ENCODE peak calls at places on chromosomes 12 and 14, in eight cellular contexts. B is posterior cingulate gyrus; I is GM12865; F is KBM-7; Z is H54; M is stimulated activated effector memory CD8-positive, alpha-beta T cell treated with anti-CD3 and anti-CD28 coated beads, Interleukin-12 subunit alpha, Interleukin-12 subunit beta, amount 100 ng/mL, for 72 hours; H is stimulated activated CD8-positive, alpha-beta memory T cell treated with anti-CD3 and anti-CD28 coated beads, Interleukin-15, amount 100 ng/mL, for 4 hours; D is NCI-H510A treated with DMSO at 0.1 percent for 48 hours. L is an unnamed sample.

GRCh38 chr12:56521590-56522371 is at the start of gene RBMS2:
- DNase-seq in I (peak; percentile 46), H (peak; percentile 13), B (peak; percentile 86), M (no peak), D (peak; percentile 78), F (peak; percentile 79), Z (peak; percentile 50), L (peak; percentile 49)

GRCh38 chr12:56160160-56160763 is 2.1 kb downstream of the MYL6 start:
- DNase-seq in B (no peak), M (peak; percentile 34), H (peak; percentile 24), D (no peak), I (peak; percentile 61), F (peak; percentile 16), Z (no peak), L (peak; percentile 79)

GRCh38 chr12:31369712-31370521 is 44.0 kb upstream of the SINHCAF start:
- DNase-seq in Z (no peak), F (no peak), H (no peak), M (no peak), B (no peak), D (peak; percentile 50), I (no peak), L (no peak)

GRCh38 chr12:31204995-31205582 is 120.9 kb downstream of the SINHCAF start:
- DNase-seq in Z (no peak), I (peak; percentile 65), M (no peak), H (no peak), B (no peak), D (no peak), F (no peak), L (no peak)

GRCh38 chr14:75205586-75205985 is 29.2 kb upstream of the TMED10 start:
- DNase-seq in Z (no peak), M (no peak), F (peak; percentile 39), D (no peak), I (no peak), H (no peak), B (no peak), L (peak; percentile 35)

GRCh38 chr12:34301251-34302130 is 279.2 kb downstream of the ALG10 start:
- DNase-seq in Z (no peak), H (no peak), I (no peak), B (peak; percentile 59), F (no peak), M (no peak), D (no peak), L (no peak)

GRCh38 chr12:102023343-102023930 is 38.4 kb downstream of the WASHC3 start:
- DNase-seq in F (no peak), I (no peak), H (no peak), D (no peak), B (no peak), M (no peak), Z (no peak), L (no peak)

GRCh38 chr12:3973939-3974644 is 100.9 kb upstream of the PARP11 start:
- DNase-seq in M (no peak), H (no peak), Z (no peak), B (no peak), D (no peak), I (peak; percentile 29), F (peak; percentile 55), L (peak; percentile 35)

GRCh38 chr12:62657363-62657632 is 190.7 kb downstream of the MON2 start:
- DNase-seq in M (no peak), Z (no peak), B (no peak), I (no peak), D (no peak), F (no peak), H (no peak), L (no peak)

GRCh38 chr12:119730381-119730780 is 62.4 kb downstream of the PRKAB1 start:
- DNase-seq in B (no peak), H (no peak), Z (no peak), D (no peak), I (no peak), M (no peak), F (no peak), L (no peak)

GRCh38 chr12:21939435-21939834 is 1.8 kb downstream of the ABCC9 start:
- DNase-seq in Z (no peak), B (no peak), D (no peak), H (no peak), I (no peak), F (no peak), M (no peak), L (no peak)

GRCh38 chr14:24429395-24430142 is at the start of the genes CBLN3 and KHNYN:
- DNase-seq in H (peak; percentile 75), B (peak; percentile 91), D (peak; percentile 90), I (peak; percentile 93), F (peak; percentile 90), M (peak; percentile 82), Z (peak; percentile 87), L (peak; percentile 92)

GRCh38 chr14:50766338-50766886 is 64.5 kb downstream of the NIN start:
- DNase-seq in H (no peak), B (no peak), F (no peak), I (no peak), M (no peak), Z (no peak), D (no peak), L (no peak)

GRCh38 chr14:91307652-91308051 is 63.1 kb upstream of the GPR68 start:
- DNase-seq in I (no peak), H (no peak), D (no peak), M (no peak), Z (no peak), B (peak; percentile 8), F (no peak), L (no peak)

GRCh38 chr14:64730061-64730440 is 25.8 kb downstream of the PLEKHG3 start:
- DNase-seq in F (no peak), Z (no peak), M (no peak), H (no peak), I (no peak), D (no peak), B (peak; percentile 18), L (no peak)

GRCh38 chr12:132014092-132014914 is 64.6 kb downstream of the EP400 start:
- DNase-seq in B (no peak), H (no peak), I (no peak), D (no peak), Z (peak; percentile 54), M (no peak), F (no peak), L (no peak)

GRCh38 chr14:104690266-104690711 is 871 bp downstream of the INF2 start:
- DNase-seq in I (no peak), Z (no peak), B (no peak), F (no peak), M (no peak), H (no peak), D (no peak), L (no peak)

GRCh38 chr12:109156586-109156985 is 40.2 kb downstream of the ACACB start:
- DNase-seq in H (no peak), B (no peak), F (no peak), Z (no peak), I (no peak), M (no peak), D (no peak), L (no peak)

GRCh38 chr12:44317651-44318126 is 481.8 kb downstream of the TMEM117 start:
- DNase-seq in M (no peak), F (peak; percentile 19), I (peak; percentile 66), Z (no peak), D (peak; percentile 10), B (no peak), H (no peak), L (no peak)

GRCh38 chr12:59808317-59808910 is 212.6 kb downstream of the SLC16A7 start:
- DNase-seq in F (peak; percentile 46), H (no peak), I (peak; percentile 45), M (no peak), Z (no peak), B (no peak), D (no peak), L (no peak)

GRCh38 chr12:128382946-128383739 is 116.2 kb downstream of the TMEM132C start:
- DNase-seq in F (no peak), B (no peak), H (no peak), Z (no peak), M (no peak), D (no peak), I (no peak), L (no peak)

GRCh38 chr12:96876966-96877365 is 30.1 kb upstream of the NEDD1 start:
- DNase-seq in Z (peak; percentile 12), D (no peak), B (no peak), F (no peak), I (no peak), M (no peak), H (no peak), L (no peak)

GRCh38 chr12:25744334-25744733 is 191.3 kb upstream of the LMNTD1 start:
- DNase-seq in M (no peak), D (no peak), H (no peak), Z (no peak), I (no peak), F (no peak), B (no peak), L (no peak)

GRCh38 chr12:2683283-2684025 is 111.3 kb upstream of the FKBP4 start:
- DNase-seq in Z (no peak), H (no peak), M (no peak), D (no peak), B (no peak), F (no peak), I (no peak), L (peak; percentile 19)

GRCh38 chr12:59812716-59813115 is 216.9 kb downstream of the SLC16A7 start:
- DNase-seq in D (no peak), Z (no peak), F (no peak), H (no peak), B (no peak), I (no peak), M (no peak), L (no peak)

GRCh38 chr14:52048641-52049204 is 20.1 kb downstream of the NID2 start:
- DNase-seq in F (no peak), D (no peak), I (no peak), Z (no peak), H (no peak), M (no peak), B (no peak), L (no peak)

GRCh38 chr12:129617849-129618248 is 286.0 kb downstream of the TMEM132D start:
- DNase-seq in B (no peak), F (no peak), I (no peak), M (no peak), H (no peak), D (no peak), Z (no peak), L (no peak)

GRCh38 chr14:46985529-46986137 is 334.1 kb upstream of the RPL10L start:
- DNase-seq in Z (no peak), H (no peak), F (no peak), I (no peak), D (no peak), B (no peak), M (no peak), L (no peak)

GRCh38 chr12:123912415-123913385 is 59.9 kb downstream of the CCDC92 start:
- DNase-seq in H (no peak), M (no peak), F (peak; percentile 20), Z (no peak), B (no peak), D (no peak), I (peak; percentile 10), L (no peak)

GRCh38 chr14:33916663-33917565 is 34.0 kb downstream of the EGLN3 start:
- DNase-seq in D (no peak), Z (peak; percentile 18), M (no peak), F (peak; percentile 29), I (no peak), H (no peak), B (no peak), L (no peak)

GRCh38 chr14:72416892-72417291 is 477.0 kb downstream of the DPF3 start:
- DNase-seq in M (no peak), F (no peak), Z (no peak), B (no peak), D (peak; percentile 70), I (peak; percentile 56), H (no peak), L (no peak)

GRCh38 chr12:93429448-93429847 is 12.3 kb downstream of the UBE2N start:
- DNase-seq in B (no peak), M (no peak), F (no peak), D (no peak), Z (no peak), I (no peak), H (no peak), L (no peak)

GRCh38 chr14:43687866-43688265 is 819.2 kb downstream of the FSCB start:
- DNase-seq in Z (peak; percentile 1), D (no peak), I (no peak), F (no peak), M (no peak), H (no peak), B (no peak), L (no peak)

GRCh38 chr14:101335061-101335661 is 226.1 kb upstream of the DIO3 start:
- DNase-seq in D (no peak), B (peak; percentile 85), H (no peak), M (no peak), F (no peak), Z (no peak), I (no peak), L (no peak)

L was measured in activated CD4-positive, alpha-beta memory T cell treated with anti-CD3 and anti-CD28 coated beads for 36 hours.